ENCODE peak calls at places on chromosomes 6 and 20, in four cellular contexts. One of them, this sample, is unnamed.

GRCh38 chr20:46209930-46210671 is 92.0 kb downstream of the CD40 start:
- DNase-seq in AG20443: no peak
- DNase-seq in left ventricle myocardium superior: no peak
- DNase-seq in left ventricle myocardium inferior: no peak
- DNase-seq in this sample: peak

GRCh38 chr20:53582574-53583351 is 10.9 kb downstream of the ZNF217 start:
- DNase-seq in left ventricle myocardium superior: no peak
- DNase-seq in left ventricle myocardium inferior: no peak
- DNase-seq in AG20443: peak
- DNase-seq in this sample: no peak

GRCh38 chr6:88561034-88561973 is 395.2 kb upstream of the CNR1 start:
- DNase-seq in left ventricle myocardium inferior: no peak
- DNase-seq in left ventricle myocardium superior: no peak
- DNase-seq in AG20443: no peak
- DNase-seq in this sample: no peak

GRCh38 chr6:141443668-141444067 is 689.1 kb upstream of the GJE1 start:
- DNase-seq in left ventricle myocardium superior: no peak
- DNase-seq in left ventricle myocardium inferior: no peak
- DNase-seq in AG20443: peak
- DNase-seq in this sample: no peak

GRCh38 chr6:109793793-109794192 is 102.7 kb downstream of the FIG4 start:
- DNase-seq in left ventricle myocardium inferior: no peak
- DNase-seq in left ventricle myocardium superior: no peak
- DNase-seq in AG20443: peak
- DNase-seq in this sample: peak

GRCh38 chr20:59415224-59415623 is 114.8 kb downstream of the EDN3 start:
- DNase-seq in left ventricle myocardium inferior: no peak
- DNase-seq in AG20443: no peak
- DNase-seq in left ventricle myocardium superior: no peak
- DNase-seq in this sample: no peak

GRCh38 chr6:35071347-35071994 is 69.7 kb downstream of the TCP11 start:
- DNase-seq in AG20443: no peak
- DNase-seq in left ventricle myocardium superior: no peak
- DNase-seq in left ventricle myocardium inferior: no peak
- DNase-seq in this sample: no peak

GRCh38 chr20:10225439-10226080 is 6.9 kb downstream of the SNAP25 start:
- DNase-seq in left ventricle myocardium superior: no peak
- DNase-seq in left ventricle myocardium inferior: no peak
- DNase-seq in AG20443: no peak
- DNase-seq in this sample: peak

GRCh38 chr6:5054427-5054873 is 30.7 kb upstream of the PPP1R3G start:
- DNase-seq in left ventricle myocardium superior: no peak
- DNase-seq in AG20443: peak
- DNase-seq in left ventricle myocardium inferior: no peak
- DNase-seq in this sample: no peak

GRCh38 chr20:56783826-56784225 is 154.7 kb downstream of the TFAP2C start:
- DNase-seq in left ventricle myocardium inferior: no peak
- DNase-seq in left ventricle myocardium superior: no peak
- DNase-seq in AG20443: no peak
- DNase-seq in this sample: no peak

GRCh38 chr6:41111017-41111416 is 38.2 kb downstream of the NFYA start:
- DNase-seq in left ventricle myocardium superior: no peak
- DNase-seq in AG20443: no peak
- DNase-seq in left ventricle myocardium inferior: no peak
- DNase-seq in this sample: no peak

GRCh38 chr6:27502508-27503435 is 29.9 kb upstream of the ZNF184 start:
- DNase-seq in left ventricle myocardium superior: peak
- DNase-seq in left ventricle myocardium inferior: peak
- DNase-seq in AG20443: peak
- DNase-seq in this sample: peak

GRCh38 chr6:126153661-126154060 is 167.3 kb downstream of the TRMT11 start:
- DNase-seq in left ventricle myocardium inferior: no peak
- DNase-seq in left ventricle myocardium superior: no peak
- DNase-seq in AG20443: peak
- DNase-seq in this sample: no peak

GRCh38 chr6:53894086-53894485 is 99.3 kb downstream of the LRRC1 start:
- DNase-seq in left ventricle myocardium inferior: no peak
- DNase-seq in left ventricle myocardium superior: no peak
- DNase-seq in AG20443: peak
- DNase-seq in this sample: no peak

This sample was measured in left kidney.